ENCODE peak calls at places on chromosomes 12 and 14, in nine cellular contexts. C, E, S, J, R, F, W, M and Y are unnamed samples.
A peak's percentile ranks its signal among the peaks of the same experiment; 100 is the strongest.

GRCh38 chr12:1668833-1669543 is 21.9 kb upstream of the ADIPOR2 start:
- DNase-seq in J (peak; percentile 75), F (peak; percentile 79), E (no peak), R (peak; percentile 76), W (no peak), M (no peak), S (no peak), C (no peak), Y (no peak)

GRCh38 chr12:7905071-7905470 is 30.9 kb downstream of the SLC2A3 start:
- DNase-seq in F (no peak), M (no peak), R (peak; percentile 82), J (no peak), W (no peak), E (no peak), S (no peak), C (no peak), Y (no peak)

GRCh38 chr14:92215579-92215978 is 93.8 kb downstream of the CPSF2 start:
- DNase-seq in C (no peak), W (no peak), F (no peak), J (peak; percentile 19), R (no peak), E (no peak), S (no peak), M (no peak), Y (no peak)

GRCh38 chr12:12557733-12558132 is 4.9 kb downstream of the DUSP16 start:
- DNase-seq in M (no peak), S (no peak), F (no peak), C (no peak), R (no peak), E (no peak), W (no peak), J (no peak), Y (no peak)

GRCh38 chr12:50913224-50913623 is 39.1 kb upstream of the HIGD1C start:
- DNase-seq in F (no peak), R (no peak), W (no peak), E (no peak), J (no peak), M (no peak), C (no peak), S (no peak), Y (no peak)

GRCh38 chr12:120010661-120011230 is 21.7 kb downstream of the BICDL1 start:
- DNase-seq in S (no peak), M (no peak), F (no peak), J (no peak), R (no peak), E (no peak), W (no peak), C (no peak), Y (no peak)

GRCh38 chr12:109560867-109561710 is 12.2 kb downstream of the MMAB start:
- DNase-seq in J (no peak), W (no peak), E (no peak), C (no peak), M (no peak), S (no peak), F (no peak), R (no peak), Y (no peak)

GRCh38 chr12:78447373-78447772 is 417.2 kb upstream of the SYT1 start:
- DNase-seq in S (no peak), R (no peak), F (no peak), E (no peak), J (no peak), W (no peak), M (no peak), C (no peak), Y (no peak)

GRCh38 chr14:102910442-102910841 is 12.0 kb upstream of the AMN start:
- DNase-seq in E (no peak), W (no peak), R (no peak), S (no peak), F (no peak), J (no peak), M (no peak), C (no peak), Y (peak; percentile 45)

GRCh38 chr12:50862316-50862715 is 19.6 kb downstream of the TMPRSS12 start:
- DNase-seq in R (no peak), E (no peak), W (no peak), J (no peak), M (peak; percentile 54), F (no peak), C (no peak), S (no peak), Y (no peak)

GRCh38 chr14:99677231-99677891 is 6.7 kb upstream of the CYP46A1 start:
- DNase-seq in S (no peak), E (no peak), W (no peak), C (no peak), F (no peak), M (no peak), J (no peak), R (no peak), Y (no peak)

GRCh38 chr12:92745874-92746553 is 43.2 kb downstream of the PLEKHG7 start:
- DNase-seq in M (peak; percentile 78), E (peak; percentile 41), R (peak; percentile 99), S (peak; percentile 70), F (peak; percentile 83), W (peak; percentile 28), J (peak; percentile 79), C (peak; percentile 29), Y (no peak)

GRCh38 chr14:61280526-61281185 is 482 bp downstream of the TMEM30B start:
- DNase-seq in C (peak; percentile 69), W (peak; percentile 74), R (peak; percentile 86), E (peak; percentile 46), J (peak; percentile 64), S (peak; percentile 16), M (no peak), F (peak; percentile 56), Y (peak; percentile 90)

GRCh38 chr14:105315941-105316562 is 1.5 kb downstream of the PACS2 start:
- DNase-seq in E (peak; percentile 36), J (no peak), M (peak; percentile 59), W (no peak), S (no peak), F (no peak), C (no peak), R (no peak), Y (peak; percentile 81)

GRCh38 chr12:12439636-12440035 is 82.8 kb downstream of the BORCS5 start:
- DNase-seq in R (peak; percentile 98), C (no peak), M (no peak), J (no peak), E (no peak), F (no peak), W (no peak), S (peak; percentile 39), Y (no peak)

GRCh38 chr12:116498471-116498870 is 60.7 kb upstream of the MAP1LC3B2 start:
- DNase-seq in J (no peak), R (no peak), M (no peak), W (no peak), E (no peak), C (no peak), S (no peak), F (no peak), Y (no peak)

GRCh38 chr14:20811994-20812393 is 9.3 kb upstream of the RNASE1 start:
- DNase-seq in C (peak; percentile 49), S (no peak), J (no peak), W (no peak), M (no peak), R (peak; percentile 12), F (no peak), E (no peak), Y (no peak)

GRCh38 chr14:54976316-54976715 is 50.6 kb downstream of the WDHD1 start:
- DNase-seq in R (peak; percentile 70), J (no peak), F (no peak), C (no peak), W (no peak), M (peak; percentile 7), E (no peak), S (no peak), Y (no peak)

GRCh38 chr12:49842519-49843352 is at the start of gene BCDIN3D:
- DNase-seq in J (peak; percentile 84), W (peak; percentile 94), C (peak; percentile 95), M (peak; percentile 87), S (peak; percentile 89), F (peak; percentile 92), E (peak; percentile 92), R (peak; percentile 91), Y (peak; percentile 99)

GRCh38 chr12:2353281-2353680 is 300.5 kb downstream of the CACNA1C start:
- DNase-seq in W (no peak), S (no peak), R (no peak), M (no peak), J (no peak), E (no peak), F (no peak), C (no peak), Y (peak; percentile 53)

GRCh38 chr12:64780531-64781373 is 21.5 kb upstream of the GNS start:
- DNase-seq in J (no peak), F (peak; percentile 41), E (peak; percentile 54), C (peak; percentile 70), R (peak; percentile 43), W (peak; percentile 87), M (no peak), S (peak; percentile 26), Y (peak; percentile 88)
- TF ChIP-seq POLR2A in J (no peak), F (no peak), E (no peak), C (peak; percentile 13), R (no peak), W (no peak), M (no peak), S (peak; percentile 26), Y (no peak)

DNA sequence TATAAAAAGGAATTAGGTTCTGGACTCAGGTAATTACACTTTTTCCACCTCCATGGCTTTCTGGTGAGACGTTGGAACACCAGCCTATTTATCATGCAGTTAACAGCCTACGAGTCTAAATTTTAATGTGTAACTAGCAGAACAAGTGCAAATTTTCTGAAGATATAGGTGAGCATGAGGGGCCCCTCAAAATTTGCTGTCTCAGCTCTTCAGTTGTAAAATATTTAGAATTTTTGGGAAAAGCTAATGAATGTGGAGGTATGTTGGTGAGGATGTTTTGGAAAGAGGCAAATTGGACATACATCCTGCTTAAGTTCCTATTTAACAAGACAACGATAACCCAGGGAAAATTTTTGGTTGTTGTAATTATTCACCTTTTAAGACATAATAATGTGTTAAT is 25.3 kb upstream of the BCAT1 start:
- DNase-seq in M (no peak), F (no peak), J (no peak), E (no peak), W (no peak), S (no peak), C (no peak), R (no peak), Y (no peak)
- TF ChIP-seq POLR2A in M (no peak), F (no peak), J (no peak), E (no peak), W (no peak), S (no peak), C (no peak), R (no peak), Y (no peak)

DNA sequence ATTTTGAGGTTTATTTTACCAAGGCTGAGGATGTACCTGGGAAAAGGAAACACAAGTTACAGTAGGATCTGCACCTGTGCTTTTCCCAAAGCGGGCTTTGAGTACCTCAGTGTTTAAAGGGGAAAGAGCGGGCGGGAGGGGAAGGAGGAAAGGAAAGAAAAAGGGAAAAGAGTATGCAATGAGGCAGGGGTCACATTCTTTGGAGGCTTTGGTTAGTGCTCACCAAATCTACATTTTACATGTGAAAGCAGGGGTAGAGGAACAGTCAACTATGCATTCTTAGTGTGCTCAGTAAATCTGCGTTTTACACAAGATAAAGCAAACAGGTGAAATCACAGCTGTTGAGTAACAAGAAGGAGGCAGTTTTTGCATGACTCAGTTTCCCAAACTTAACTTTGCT is 242.2 kb downstream of the TMEM132C start:
- DNase-seq in W (no peak), M (no peak), R (no peak), F (no peak), E (no peak), S (no peak), J (no peak), C (no peak), Y (no peak)
- TF ChIP-seq POLR2A in W (no peak), M (no peak), R (no peak), F (no peak), E (no peak), S (no peak), J (no peak), C (no peak), Y (no peak)

GRCh38 chr12:14842315-14842714 is 1.0 kb downstream of the ART4 start:
- DNase-seq in E (no peak), W (no peak), C (no peak), F (no peak), R (no peak), M (no peak), S (no peak), J (no peak), Y (no peak)
- TF ChIP-seq POLR2A in E (no peak), W (no peak), C (no peak), F (no peak), R (no peak), M (no peak), S (no peak), J (no peak), Y (no peak)